ENCODE peak calls at places on chromosomes 6 and 20, in ten cellular contexts. Z is kidney, Y is thoracic aorta, L is right cardiac atrium, J is ovary, N is astrocyte of the spinal cord, W is neuronal stem cell, S is iPS DF 6.9, C is psoas muscle, E is GM12865. Q is an unnamed sample.

GRCh38 chr20:59992531-59992930 is 34.3 kb downstream of the CDH26 start:
- DNase-seq in L (no peak), N (no peak), S (no peak), Z (no peak), Y (no peak), C (no peak), E (no peak), J (no peak), W (no peak), Q (no peak)

GRCh38 chr6:150435360-150435759 is 66.5 kb downstream of the IYD start:
- DNase-seq in L (no peak), C (no peak), Y (no peak), J (no peak), Z (no peak), E (no peak), S (no peak), W (no peak), N (no peak), Q (no peak)

GRCh38 chr6:307874-308273 is 15.6 kb downstream of the DUSP22 start:
- DNase-seq in J (no peak), N (no peak), Y (no peak), E (no peak), W (no peak), L (no peak), S (no peak), C (no peak), Z (no peak), Q (no peak)

GRCh38 chr6:11869656-11870340 is 91.2 kb upstream of the ADTRP start:
- DNase-seq in L (peak; percentile 59), C (no peak), Z (peak; percentile 75), N (peak; percentile 81), S (no peak), W (no peak), J (peak; percentile 86), E (no peak), Y (no peak), Q (peak; percentile 84)

GRCh38 chr6:148837941-148838340 is 91.1 kb downstream of the UST start:
- DNase-seq in J (no peak), C (no peak), W (no peak), N (no peak), E (no peak), Z (no peak), Y (no peak), S (no peak), L (no peak), Q (no peak)

GRCh38 chr20:25282796-25283195 is 34.9 kb downstream of the PYGB start:
- DNase-seq in S (no peak), E (no peak), J (no peak), C (no peak), W (no peak), Z (peak; percentile 48), Y (no peak), N (no peak), L (no peak), Q (no peak)

GRCh38 chr6:82744286-82745015 is 321.2 kb downstream of the UBE3D start:
- DNase-seq in N (no peak), L (no peak), C (no peak), S (no peak), E (no peak), Y (no peak), J (no peak), Z (no peak), W (no peak), Q (no peak)

GRCh38 chr6:44630125-44631028 is 242.9 kb downstream of the CDC5L start:
- DNase-seq in L (peak; percentile 43), W (peak; percentile 44), S (no peak), Y (no peak), E (peak; percentile 53), N (peak; percentile 84), C (no peak), J (peak; percentile 45), Z (no peak), Q (peak; percentile 86)

GRCh38 chr6:37260063-37260843 is 2.3 kb upstream of the TMEM217 start:
- DNase-seq in L (no peak), W (no peak), E (peak; percentile 70), Z (no peak), C (no peak), N (no peak), Y (no peak), J (no peak), S (no peak), Q (no peak)

GRCh38 chr6:109229536-109229935 is 134.2 kb downstream of the CEP57L1 start:
- DNase-seq in Z (no peak), J (no peak), L (no peak), Y (no peak), N (no peak), C (no peak), E (no peak), W (no peak), S (no peak), Q (no peak)

GRCh38 chr20:46970937-46971630 is 76.4 kb downstream of the EYA2 start:
- DNase-seq in L (no peak), C (no peak), N (peak; percentile 81), S (peak; percentile 87), E (peak; percentile 31), Y (no peak), Z (no peak), W (peak; percentile 66), J (no peak), Q (peak; percentile 35)

GRCh38 chr6:143802833-143803565 is 40.1 kb upstream of the LTV1 start:
- DNase-seq in W (no peak), S (no peak), J (no peak), Y (no peak), C (no peak), E (no peak), Z (no peak), L (no peak), N (no peak), Q (peak; percentile 64)

GRCh38 chr20:38559764-38560163 is 21.2 kb upstream of the ADIG start:
- DNase-seq in W (no peak), L (no peak), N (no peak), J (no peak), C (no peak), Z (no peak), S (no peak), Y (no peak), E (no peak), Q (no peak)

GRCh38 chr20:721876-722275 is 46.3 kb upstream of the SCRT2 start:
- DNase-seq in J (no peak), S (no peak), W (no peak), L (no peak), N (no peak), C (no peak), Z (no peak), E (no peak), Y (no peak), Q (no peak)

GRCh38 chr6:170048615-170049256 is 242.1 kb downstream of the DLL1 start:
- DNase-seq in Y (no peak), C (peak; percentile 76), J (peak; percentile 38), S (no peak), W (no peak), L (peak; percentile 50), E (no peak), Z (peak; percentile 75), N (no peak), Q (no peak)

GRCh38 chr6:152380993-152381898 is 255.9 kb downstream of the SYNE1 start:
- DNase-seq in J (peak; percentile 82), Y (peak; percentile 68), N (peak; percentile 97), E (no peak), S (no peak), W (peak; percentile 62), L (peak; percentile 84), Z (peak; percentile 93), C (peak; percentile 85), Q (peak; percentile 95)

GRCh38 chr20:8424010-8424409 is 291.9 kb downstream of the PLCB1 start:
- DNase-seq in C (no peak), W (no peak), N (peak; percentile 40), L (no peak), Y (no peak), J (no peak), Z (no peak), S (no peak), E (no peak), Q (peak; percentile 74)

GRCh38 chr6:136069119-136069518 is 181.0 kb downstream of the MTFR2 start:
- DNase-seq in J (no peak), S (no peak), E (no peak), C (no peak), Z (no peak), N (peak; percentile 71), W (no peak), L (no peak), Y (no peak), Q (peak; percentile 81)

GRCh38 chr6:104599821-104600658 is 259.7 kb downstream of the HACE1 start:
- DNase-seq in Z (no peak), L (no peak), J (no peak), E (no peak), S (no peak), C (no peak), Y (no peak), W (no peak), N (no peak), Q (peak; percentile 47)

GRCh38 chr20:44018684-44019637 is 104.3 kb downstream of the TOX2 start:
- DNase-seq in L (no peak), Y (no peak), Z (no peak), W (no peak), S (no peak), J (no peak), C (no peak), N (no peak), E (no peak), Q (no peak)
- H3K4me3 ChIP-seq in L (no peak overlapping the region), Y (peak overlapping the region; percentile 51), Z (no peak overlapping the region), W (no peak overlapping the region), S (no peak overlapping the region), J (no peak overlapping the region), C (no peak overlapping the region), N (no peak overlapping the region), E (no peak overlapping the region), Q (no peak overlapping the region)

GRCh38 chr20:36927704-36928103 is 23.8 kb downstream of the SAMHD1 start:
- DNase-seq in C (no peak), J (no peak), W (no peak), Y (no peak), N (no peak), Z (no peak), E (no peak), L (no peak), S (no peak), Q (no peak)
- H3K4me3 ChIP-seq in C (no peak overlapping the region), J (no peak overlapping the region), W (no peak overlapping the region), Y (no peak overlapping the region), N (no peak overlapping the region), Z (no peak overlapping the region), E (no peak overlapping the region), L (no peak overlapping the region), S (no peak overlapping the region), Q (no peak overlapping the region)

DNA sequence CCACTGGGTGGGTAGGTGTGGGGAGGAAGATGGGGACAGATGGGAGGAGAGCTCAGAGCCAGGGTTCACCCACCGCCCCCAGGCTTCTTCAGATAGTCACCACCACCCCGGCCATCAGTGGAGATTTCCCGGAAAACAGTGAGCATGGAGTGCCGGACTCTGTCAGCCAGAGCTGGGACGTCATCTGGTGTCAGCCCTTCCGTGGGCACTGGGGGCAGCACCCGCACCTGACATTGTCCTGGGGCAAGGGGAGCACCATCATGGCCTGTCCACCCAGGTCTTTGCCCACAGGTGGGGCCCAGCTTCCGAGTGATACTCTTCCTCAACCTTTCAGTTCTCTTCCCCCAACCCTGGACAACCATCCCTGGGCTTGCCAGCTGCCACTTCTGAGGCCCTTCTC is 4.8 kb downstream of the EGFL8 start:
- DNase-seq in Z (peak; percentile 50), C (no peak), Y (no peak), S (no peak), E (no peak), J (peak; percentile 36), W (no peak), L (no peak), N (no peak), Q (no peak)
- H3K4me3 ChIP-seq in Z (no peak overlapping the region), C (no peak overlapping the region), Y (no peak overlapping the region), S (no peak overlapping the region), E (no peak overlapping the region), J (no peak overlapping the region), W (no peak overlapping the region), L (no peak overlapping the region), N (no peak overlapping the region), Q (no peak overlapping the region)

GRCh38 chr6:168166627-168167026 is 87.6 kb upstream of the FRMD1 start:
- DNase-seq in L (no peak), W (no peak), J (no peak), Y (no peak), E (no peak), Z (no peak), C (no peak), N (no peak), S (no peak), Q (no peak)
- H3K4me3 ChIP-seq in L (no peak overlapping the region), W (no peak overlapping the region), J (no peak overlapping the region), Y (no peak overlapping the region), E (no peak overlapping the region), Z (no peak overlapping the region), C (no peak overlapping the region), N (no peak overlapping the region), S (no peak overlapping the region), Q (no peak overlapping the region)